ENCODE peak calls at places on chromosomes 1 and 21, in four cellular contexts. G is endothelial cell, Z is GM20000, X is OCI-M1. B is an unnamed sample.

GRCh38 chr21:38333290-38334272 is 76.8 kb downstream of the KCNJ15 start:
- DNase-seq in G (no peak), Z (no peak), X (no peak), B (no peak)

GRCh38 chr1:19042675-19043578 is 86.5 kb upstream of the IFFO2 start:
- DNase-seq in G (no peak), Z (no peak), X (no peak), B (peak; percentile 43)

GRCh38 chr21:45320261-45320990 is 32.7 kb upstream of the POFUT2 start:
- DNase-seq in G (no peak), Z (no peak), X (no peak), B (peak; percentile 79)

GRCh38 chr1:89719502-89720306 is 86.8 kb downstream of the LRRC8C start:
- DNase-seq in G (no peak), Z (peak; percentile 49), X (peak; percentile 57), B (peak; percentile 47)

GRCh38 chr1:225823811-225824261 is 13.9 kb downstream of the EPHX1 start:
- DNase-seq in G (no peak), Z (no peak), X (no peak), B (no peak)

GRCh38 chr21:43731891-43732711 is 13.2 kb downstream of the PDXK start:
- DNase-seq in G (no peak), Z (no peak), X (no peak), B (no peak)

GRCh38 chr1:15945832-15946448 is 30.0 kb downstream of the ZBTB17 start:
- DNase-seq in G (no peak), Z (peak; percentile 25), X (no peak), B (no peak)

GRCh38 chr1:54464031-54464476 is 57.9 kb upstream of the SSBP3 start:
- DNase-seq in G (no peak), Z (peak; percentile 25), X (no peak), B (no peak)

GRCh38 chr1:69121708-69122107 is 446.0 kb upstream of the LRRC7 start:
- DNase-seq in G (no peak), Z (no peak), X (no peak), B (no peak)

B was measured in RPMI8226.